ENCODE peak calls at places on chromosome 11, in four cellular contexts. One of them, this sample, is unnamed.

GRCh38 chr11:92276773-92277172 is 52.2 kb downstream of the FAT3 start:
- DNase-seq in uterus: no peak
- DNase-seq in cardiac muscle cell: no peak
- DNase-seq in stomach: no peak
- DNase-seq in this sample: no peak

GRCh38 chr11:8256271-8257002 is 7.2 kb downstream of the LMO1 start:
- DNase-seq in uterus: peak
- DNase-seq in cardiac muscle cell: no peak
- DNase-seq in stomach: no peak
- DNase-seq in this sample: peak

GRCh38 chr11:30143098-30143705 is 87.6 kb upstream of the FSHB start:
- DNase-seq in uterus: no peak
- DNase-seq in cardiac muscle cell: peak
- DNase-seq in stomach: no peak
- DNase-seq in this sample: no peak

GRCh38 chr11:113090716-113091577 is 129.7 kb downstream of the NCAM1 start:
- DNase-seq in uterus: no peak
- DNase-seq in cardiac muscle cell: no peak
- DNase-seq in stomach: no peak
- DNase-seq in this sample: no peak

GRCh38 chr11:118171274-118172062 is 5.0 kb downstream of the SCN2B start:
- DNase-seq in uterus: peak
- DNase-seq in cardiac muscle cell: peak
- DNase-seq in stomach: peak
- DNase-seq in this sample: peak

GRCh38 chr11:4522339-4522738 is 22.7 kb upstream of the OR52M1 start:
- DNase-seq in uterus: no peak
- DNase-seq in cardiac muscle cell: no peak
- DNase-seq in stomach: no peak
- DNase-seq in this sample: no peak

GRCh38 chr11:9590717-9591116 is 17.2 kb downstream of the WEE1 start:
- DNase-seq in uterus: no peak
- DNase-seq in cardiac muscle cell: no peak
- DNase-seq in stomach: no peak
- DNase-seq in this sample: no peak

GRCh38 chr11:79025097-79025496 is 415.7 kb downstream of the TENM4 start:
- DNase-seq in uterus: no peak
- DNase-seq in cardiac muscle cell: no peak
- DNase-seq in stomach: no peak
- DNase-seq in this sample: no peak

GRCh38 chr11:70322653-70323052 is 52.2 kb downstream of the PPFIA1 start:
- DNase-seq in uterus: no peak
- DNase-seq in cardiac muscle cell: peak
- DNase-seq in stomach: no peak
- DNase-seq in this sample: no peak

GRCh38 chr11:85712953-85713352 is 27.0 kb upstream of the CCDC89 start:
- DNase-seq in uterus: no peak
- DNase-seq in cardiac muscle cell: no peak
- DNase-seq in stomach: no peak
- DNase-seq in this sample: no peak

GRCh38 chr11:688681-689080 is 6.3 kb downstream of the DEAF1 start:
- DNase-seq in uterus: no peak
- DNase-seq in cardiac muscle cell: no peak
- DNase-seq in stomach: no peak
- DNase-seq in this sample: no peak

GRCh38 chr11:2272946-2273280 is 2.5 kb upstream of the ASCL2 start:
- DNase-seq in uterus: peak
- DNase-seq in cardiac muscle cell: no peak
- DNase-seq in stomach: no peak
- DNase-seq in this sample: no peak

GRCh38 chr11:112033902-112034301 is 8.7 kb downstream of the DLAT start:
- DNase-seq in uterus: no peak
- DNase-seq in cardiac muscle cell: no peak
- DNase-seq in stomach: no peak
- DNase-seq in this sample: no peak

GRCh38 chr11:43574949-43575915 is 105.3 kb upstream of the HSD17B12 start:
- DNase-seq in uterus: no peak
- DNase-seq in cardiac muscle cell: peak
- DNase-seq in stomach: no peak
- DNase-seq in this sample: peak

GRCh38 chr11:26960265-26960664 is 33.6 kb upstream of the FIBIN start:
- DNase-seq in uterus: no peak
- DNase-seq in cardiac muscle cell: no peak
- DNase-seq in stomach: no peak
- DNase-seq in this sample: no peak

GRCh38 chr11:78914503-78914902 is 339.8 kb upstream of the NARS2 start:
- DNase-seq in uterus: no peak
- DNase-seq in cardiac muscle cell: no peak
- DNase-seq in stomach: no peak
- DNase-seq in this sample: no peak

GRCh38 chr11:794766-795637 is 3.1 kb downstream of the SLC25A22 start:
- DNase-seq in uterus: no peak
- DNase-seq in cardiac muscle cell: no peak
- DNase-seq in stomach: peak
- DNase-seq in this sample: no peak

GRCh38 chr11:79087238-79087956 is 353.4 kb downstream of the TENM4 start:
- DNase-seq in uterus: no peak
- DNase-seq in cardiac muscle cell: peak
- DNase-seq in stomach: no peak
- DNase-seq in this sample: no peak

GRCh38 chr11:30412509-30412908 is 89.6 kb downstream of the ARL14EP start:
- DNase-seq in uterus: no peak
- DNase-seq in cardiac muscle cell: no peak
- DNase-seq in stomach: no peak
- DNase-seq in this sample: no peak

GRCh38 chr11:108122166-108122628 is 830 bp downstream of the ACAT1 start:
- DNase-seq in uterus: peak
- DNase-seq in cardiac muscle cell: no peak
- DNase-seq in stomach: no peak
- DNase-seq in this sample: no peak

GRCh38 chr11:118979434-118979833 is 7.9 kb downstream of the FOXR1 start:
- DNase-seq in uterus: no peak
- DNase-seq in cardiac muscle cell: no peak
- DNase-seq in stomach: no peak
- DNase-seq in this sample: no peak

GRCh38 chr11:122180435-122180834 is 64.4 kb upstream of the BLID start:
- DNase-seq in uterus: peak
- DNase-seq in cardiac muscle cell: no peak
- DNase-seq in stomach: no peak
- DNase-seq in this sample: no peak

GRCh38 chr11:127056338-127056971 is 55.9 kb upstream of the KIRREL3 start:
- DNase-seq in uterus: no peak
- DNase-seq in cardiac muscle cell: no peak
- DNase-seq in stomach: no peak
- DNase-seq in this sample: no peak

GRCh38 chr11:69840371-69841169 is 21.4 kb upstream of the FGF3 start:
- DNase-seq in uterus: no peak
- DNase-seq in cardiac muscle cell: no peak
- DNase-seq in stomach: no peak
- DNase-seq in this sample: no peak

GRCh38 chr11:20596629-20597129 is 2.7 kb upstream of the SLC6A5 start:
- DNase-seq in uterus: no peak
- DNase-seq in cardiac muscle cell: no peak
- DNase-seq in stomach: no peak
- DNase-seq in this sample: no peak

GRCh38 chr11:100855466-100856067 is 168.5 kb downstream of the ARHGAP42 start:
- DNase-seq in uterus: no peak
- DNase-seq in cardiac muscle cell: peak
- DNase-seq in stomach: no peak
- DNase-seq in this sample: no peak

GRCh38 chr11:132992838-132993680 is 539.2 kb downstream of the OPCML start:
- DNase-seq in uterus: no peak
- DNase-seq in cardiac muscle cell: no peak
- DNase-seq in stomach: no peak
- DNase-seq in this sample: peak

GRCh38 chr11:924406-925157 is 1.1 kb upstream of the AP2A2 start:
- DNase-seq in uterus: peak
- DNase-seq in cardiac muscle cell: no peak
- DNase-seq in stomach: no peak
- DNase-seq in this sample: no peak

GRCh38 chr11:122731500-122731913 is 76.0 kb downstream of the UBASH3B start:
- DNase-seq in uterus: no peak
- DNase-seq in cardiac muscle cell: no peak
- DNase-seq in stomach: no peak
- DNase-seq in this sample: no peak

GRCh38 chr11:47997063-47998053 is 17.0 kb downstream of the PTPRJ start:
- DNase-seq in uterus: no peak
- DNase-seq in cardiac muscle cell: no peak
- DNase-seq in stomach: no peak
- DNase-seq in this sample: no peak

GRCh38 chr11:3022300-3022967 is 30.3 kb upstream of the NAP1L4 start:
- DNase-seq in uterus: no peak
- DNase-seq in cardiac muscle cell: no peak
- DNase-seq in stomach: no peak
- DNase-seq in this sample: no peak

GRCh38 chr11:117180661-117181585 is 2.4 kb downstream of the SIDT2 start:
- DNase-seq in uterus: peak
- DNase-seq in cardiac muscle cell: peak
- DNase-seq in stomach: peak
- DNase-seq in this sample: peak

GRCh38 chr11:64146036-64146943 is 19.6 kb downstream of the MACROD1 start:
- DNase-seq in uterus: no peak
- DNase-seq in cardiac muscle cell: peak
- DNase-seq in stomach: peak
- DNase-seq in this sample: no peak

GRCh38 chr11:133082453-133082781 is 449.9 kb downstream of the OPCML start:
- DNase-seq in uterus: peak
- DNase-seq in cardiac muscle cell: no peak
- DNase-seq in stomach: no peak
- DNase-seq in this sample: no peak

GRCh38 chr11:84339796-84340195 is 1053.6 kb upstream of the CCDC90B start:
- DNase-seq in uterus: no peak
- DNase-seq in cardiac muscle cell: no peak
- DNase-seq in stomach: no peak
- DNase-seq in this sample: no peak

DNA sequence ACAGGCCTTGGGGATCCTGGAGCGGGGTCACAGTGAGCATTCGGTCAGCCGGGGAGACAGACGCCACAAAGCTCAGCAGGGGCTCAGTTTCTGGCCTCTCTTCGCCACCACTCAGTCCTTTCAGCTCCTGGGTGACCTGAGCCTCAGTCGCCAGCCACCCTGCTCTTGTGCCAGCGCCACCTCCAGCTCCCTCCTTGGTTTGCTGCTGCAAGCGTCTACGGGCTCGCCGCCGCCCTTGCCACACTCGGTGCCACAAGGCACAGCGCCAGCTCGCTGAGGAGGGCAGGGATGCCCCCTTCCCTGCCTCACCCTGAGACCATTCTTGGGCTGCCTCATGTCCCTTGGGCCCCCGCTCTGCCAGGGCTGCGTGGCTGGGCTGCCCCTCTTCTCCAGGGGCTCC is 1.5 kb upstream of the EEF1G start:
- DNase-seq in uterus: no peak
- DNase-seq in cardiac muscle cell: no peak
- DNase-seq in stomach: peak
- DNase-seq in this sample: no peak
- H3K4me3 ChIP-seq in uterus: peak
- H3K4me3 ChIP-seq in cardiac muscle cell: peak
- H3K4me3 ChIP-seq in stomach: peak
- H3K4me3 ChIP-seq in this sample: no peak

GRCh38 chr11:75270896-75271415 is 30.4 kb downstream of the TPBGL start:
- DNase-seq in uterus: no peak
- DNase-seq in cardiac muscle cell: no peak
- DNase-seq in stomach: no peak
- DNase-seq in this sample: no peak
- TF ChIP-seq CTCF in uterus: no peak
- TF ChIP-seq CTCF in cardiac muscle cell: peak
- TF ChIP-seq CTCF in stomach: no peak
- TF ChIP-seq CTCF in this sample: peak

GRCh38 chr11:14314127-14314526 is 44.9 kb downstream of the RRAS2 start:
- DNase-seq in uterus: no peak
- DNase-seq in cardiac muscle cell: no peak
- DNase-seq in stomach: no peak
- DNase-seq in this sample: no peak

GRCh38 chr11:14318581-14318981 is 40.4 kb downstream of the RRAS2 start:
- DNase-seq in uterus: no peak
- DNase-seq in cardiac muscle cell: no peak
- DNase-seq in stomach: no peak
- DNase-seq in this sample: no peak

GRCh38 chr11:14312736-14313438 is 46.1 kb downstream of the RRAS2 start:
- DNase-seq in uterus: no peak
- DNase-seq in cardiac muscle cell: no peak
- DNase-seq in stomach: no peak
- DNase-seq in this sample: no peak

GRCh38 chr11:14317659-14318325 is 41.2 kb downstream of the RRAS2 start:
- DNase-seq in uterus: no peak
- DNase-seq in cardiac muscle cell: no peak
- DNase-seq in stomach: no peak
- DNase-seq in this sample: no peak

DNA sequence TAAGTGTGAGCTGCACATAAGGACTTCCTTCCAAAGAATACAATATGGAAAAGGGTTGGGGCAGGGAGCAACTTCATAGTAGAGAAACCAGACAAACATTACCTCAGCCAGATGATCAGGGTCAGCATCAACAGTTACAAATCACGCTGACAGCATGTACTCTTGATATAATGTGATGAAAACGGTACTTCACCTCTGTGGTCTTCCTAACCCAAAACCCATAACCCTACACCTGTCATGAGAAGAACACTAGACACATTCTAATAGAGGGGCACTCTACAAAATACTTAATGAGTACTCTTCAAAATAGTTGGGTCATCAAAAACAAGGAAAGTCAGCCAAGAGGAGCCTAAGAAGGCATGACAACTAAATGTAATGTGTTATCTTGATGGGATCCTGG is 43.9 kb downstream of the RRAS2 start:
- DNase-seq in uterus: no peak
- DNase-seq in cardiac muscle cell: no peak
- DNase-seq in stomach: no peak
- DNase-seq in this sample: no peak
- H3K27ac ChIP-seq in uterus: no peak
- H3K27ac ChIP-seq in cardiac muscle cell: no peak
- H3K27ac ChIP-seq in stomach: no peak
- H3K27ac ChIP-seq in this sample: no peak

GRCh38 chr11:131909426-131910200 is 539.2 kb downstream of the NTM start:
- DNase-seq in uterus: no peak
- DNase-seq in cardiac muscle cell: no peak
- DNase-seq in stomach: no peak
- DNase-seq in this sample: no peak

GRCh38 chr11:131913267-131913666 is 542.9 kb downstream of the NTM start:
- DNase-seq in uterus: no peak
- DNase-seq in cardiac muscle cell: no peak
- DNase-seq in stomach: no peak
- DNase-seq in this sample: no peak

GRCh38 chr11:131914299-131914902 is 544.0 kb downstream of the NTM start:
- DNase-seq in uterus: no peak
- DNase-seq in cardiac muscle cell: no peak
- DNase-seq in stomach: no peak
- DNase-seq in this sample: no peak

GRCh38 chr11:131910491-131911387 is 540.3 kb downstream of the NTM start:
- DNase-seq in uterus: no peak
- DNase-seq in cardiac muscle cell: peak
- DNase-seq in stomach: no peak
- DNase-seq in this sample: no peak

GRCh38 chr11:131912127-131912526 is 541.7 kb downstream of the NTM start:
- DNase-seq in uterus: no peak
- DNase-seq in cardiac muscle cell: no peak
- DNase-seq in stomach: no peak
- DNase-seq in this sample: no peak
- H3K4me3 ChIP-seq in uterus: no peak
- H3K4me3 ChIP-seq in cardiac muscle cell: no peak
- H3K4me3 ChIP-seq in stomach: no peak
- H3K4me3 ChIP-seq in this sample: peak

GRCh38 chr11:60371854-60372253 is 6.5 kb upstream of the MS4A7 start:
- DNase-seq in uterus: no peak
- DNase-seq in cardiac muscle cell: no peak
- DNase-seq in stomach: no peak
- DNase-seq in this sample: no peak
- TF ChIP-seq CTCF in uterus: no peak
- TF ChIP-seq CTCF in cardiac muscle cell: no peak
- TF ChIP-seq CTCF in stomach: no peak
- TF ChIP-seq CTCF in this sample: no peak